ENCODE peak calls at places on chromosome 2, in ten cellular contexts. I, H, U, Z, A, M, W, B, G and N are unnamed samples.

GRCh38 chr2:3186766-3187165 is 190.9 kb downstream of the EIPR1 start:
- DNase-seq in I (no peak), H (no peak), U (no peak), Z (no peak), A (no peak), M (no peak), W (no peak), B (no peak), G (no peak), N (no peak)

GRCh38 chr2:240925191-240925575 is 19.0 kb downstream of the CROCC2 start:
- DNase-seq in I (no peak), H (no peak), U (peak; percentile 11), Z (no peak), A (peak; percentile 48), M (no peak), W (no peak), B (no peak), G (no peak), N (no peak)

GRCh38 chr2:99984781-99985525 is 157.4 kb downstream of the AFF3 start:
- DNase-seq in I (no peak), H (peak; percentile 73), U (peak; percentile 47), Z (no peak), A (no peak), M (no peak), W (no peak), B (peak; percentile 44), G (no peak), N (no peak)

GRCh38 chr2:22329097-22329716 is 1055.8 kb upstream of the KLHL29 start:
- DNase-seq in I (peak; percentile 79), H (no peak), U (no peak), Z (peak; percentile 53), A (no peak), M (no peak), W (no peak), B (no peak), G (no peak), N (no peak)

GRCh38 chr2:216233281-216233995 is 124.3 kb downstream of the XRCC5 start:
- DNase-seq in I (no peak), H (no peak), U (no peak), Z (no peak), A (peak; percentile 37), M (no peak), W (no peak), B (no peak), G (no peak), N (no peak)

GRCh38 chr2:72526623-72527022 is 299.2 kb downstream of the EXOC6B start:
- DNase-seq in I (no peak), H (no peak), U (no peak), Z (no peak), A (no peak), M (no peak), W (no peak), B (no peak), G (no peak), N (no peak)

GRCh38 chr2:28979576-28980366 is 1.3 kb upstream of the TOGARAM2 start:
- DNase-seq in I (no peak), H (no peak), U (no peak), Z (no peak), A (no peak), M (peak; percentile 60), W (no peak), B (no peak), G (no peak), N (no peak)

GRCh38 chr2:160126756-160127155 is 64.3 kb upstream of the PLA2R1 start:
- DNase-seq in I (no peak), H (no peak), U (no peak), Z (no peak), A (no peak), M (peak; percentile 79), W (no peak), B (no peak), G (no peak), N (no peak)

GRCh38 chr2:205047273-205047839 is 502.1 kb downstream of the PARD3B start:
- DNase-seq in I (peak; percentile 91), H (no peak), U (no peak), Z (no peak), A (no peak), M (no peak), W (no peak), B (no peak), G (no peak), N (no peak)

GRCh38 chr2:36489296-36489695 is 108.7 kb downstream of the FEZ2 start:
- DNase-seq in I (no peak), H (peak; percentile 78), U (no peak), Z (no peak), A (no peak), M (no peak), W (no peak), B (peak; percentile 50), G (no peak), N (no peak)

GRCh38 chr2:18299423-18300212 is 260.8 kb downstream of the RDH14 start:
- DNase-seq in I (no peak), H (peak; percentile 96), U (no peak), Z (no peak), A (peak; percentile 51), M (peak; percentile 72), W (no peak), B (peak; percentile 94), G (no peak), N (no peak)

GRCh38 chr2:150188177-150188576 is 299.3 kb downstream of the RND3 start:
- DNase-seq in I (no peak), H (no peak), U (no peak), Z (no peak), A (no peak), M (peak; percentile 11), W (no peak), B (peak; percentile 64), G (no peak), N (no peak)

GRCh38 chr2:1742680-1743395 is 1.5 kb downstream of the PXDN start:
- DNase-seq in I (no peak), H (peak; percentile 90), U (no peak), Z (peak; percentile 56), A (peak; percentile 72), M (peak; percentile 83), W (no peak), B (peak; percentile 88), G (no peak), N (peak; percentile 33)

GRCh38 chr2:187552959-187553681 is 1.1 kb downstream of the TFPI start:
- DNase-seq in I (no peak), H (peak; percentile 91), U (no peak), Z (no peak), A (no peak), M (peak; percentile 76), W (no peak), B (peak; percentile 92), G (no peak), N (no peak)

GRCh38 chr2:238157506-238158017 is 1.2 kb upstream of the ERFE start:
- DNase-seq in I (peak; percentile 16), H (no peak), U (no peak), Z (no peak), A (no peak), M (no peak), W (no peak), B (no peak), G (no peak), N (no peak)

GRCh38 chr2:134455426-134455825 is 201.6 kb downstream of the MGAT5 start:
- DNase-seq in I (no peak), H (no peak), U (no peak), Z (no peak), A (no peak), M (no peak), W (no peak), B (no peak), G (no peak), N (no peak)

GRCh38 chr2:189179607-189179979 is at the start of gene COL5A2:
- DNase-seq in I (no peak), H (peak; percentile 91), U (peak; percentile 9), Z (no peak), A (peak; percentile 64), M (peak; percentile 96), W (no peak), B (peak; percentile 90), G (no peak), N (no peak)

GRCh38 chr2:73830871-73831401 is 2.2 kb downstream of the STAMBP start:
- DNase-seq in I (no peak), H (peak; percentile 91), U (no peak), Z (no peak), A (no peak), M (peak; percentile 23), W (no peak), B (peak; percentile 12), G (no peak), N (no peak)